ENCODE peak calls at places on chromosomes 16 and 17, in nine cellular contexts. H is HS-5; M is gastrocnemius medialis; W is lower lobe of right lung; T is WTC11; O is posterior cingulate gyrus; E is coronary artery; Y is stimulated activated CD8-positive, alpha-beta memory T cell treated with anti-CD3 and anti-CD28 coated beads, Interleukin-15, amount 100 ng/mL, for 48 hours; R is EL. U is an unnamed sample.

GRCh38 chr16:4093495-4094137 is 22.6 kb downstream of the ADCY9 start:
- DNase-seq in Y (no peak), T (no peak), R (no peak), E (peak), W (peak), M (peak), O (no peak), H (no peak), U (no peak)

GRCh38 chr16:47713225-47713595 is 252.1 kb downstream of the PHKB start:
- DNase-seq in W (no peak), O (no peak), T (no peak), Y (peak), M (no peak), R (peak), E (no peak), H (no peak), U (no peak)

GRCh38 chr16:88062341-88062861 is 111.2 kb downstream of the BANP start:
- DNase-seq in T (no peak), M (peak), O (no peak), H (no peak), W (peak), E (peak), R (peak), Y (no peak), U (peak)

GRCh38 chr17:12318614-12319266 is 298.1 kb downstream of the MAP2K4 start:
- DNase-seq in O (no peak), H (no peak), Y (no peak), E (no peak), R (no peak), W (no peak), M (no peak), T (no peak), U (no peak)

GRCh38 chr16:81778861-81779539 is at the start of gene PLCG2:
- DNase-seq in Y (peak), R (peak), W (peak), M (peak), O (no peak), E (no peak), H (no peak), T (peak), U (peak)

GRCh38 chr17:58468944-58469343 is 19.3 kb downstream of the HSF5 start:
- DNase-seq in Y (no peak), O (no peak), R (no peak), T (no peak), M (no peak), E (no peak), W (no peak), H (no peak), U (no peak)

GRCh38 chr16:78122774-78123315 is 23.4 kb downstream of the WWOX start:
- DNase-seq in M (no peak), Y (no peak), R (peak), W (no peak), E (no peak), H (peak), O (no peak), T (no peak), U (peak)

GRCh38 chr16:89707695-89708094 is 6.2 kb upstream of the SPATA2L start:
- DNase-seq in W (no peak), R (no peak), H (no peak), T (no peak), Y (no peak), M (no peak), O (no peak), E (no peak), U (no peak)

GRCh38 chr17:35809855-35810461 is 674 bp downstream of the TAF15 start:
- DNase-seq in M (no peak), H (no peak), W (no peak), R (no peak), E (peak), Y (no peak), T (no peak), O (no peak), U (no peak)

GRCh38 chr16:84220851-84221250 is 19.0 kb downstream of the KCNG4 start:
- DNase-seq in O (no peak), T (no peak), H (no peak), R (peak), E (no peak), Y (no peak), W (no peak), M (no peak), U (no peak)

GRCh38 chr16:84827131-84827574 is 7.4 kb downstream of the CRISPLD2 start:
- DNase-seq in W (no peak), H (no peak), E (no peak), R (peak), O (no peak), M (peak), T (no peak), Y (no peak), U (no peak)

GRCh38 chr16:57391308-57391699 is 13.3 kb upstream of the CCL17 start:
- DNase-seq in Y (no peak), E (no peak), W (no peak), M (no peak), R (no peak), O (no peak), T (no peak), H (no peak), U (no peak)

GRCh38 chr16:50196736-50197135 is 43.6 kb downstream of the TENT4B start:
- DNase-seq in O (no peak), H (no peak), T (no peak), Y (no peak), W (no peak), E (no peak), R (peak), M (no peak), U (no peak)

GRCh38 chr17:66345264-66345663 is 42.9 kb downstream of the PRKCA start:
- DNase-seq in M (no peak), E (no peak), R (no peak), T (no peak), W (no peak), O (no peak), Y (no peak), H (no peak), U (no peak)

GRCh38 chr17:49861150-49861884 is 13.4 kb upstream of the TAC4 start:
- DNase-seq in O (peak), W (no peak), E (no peak), T (no peak), Y (peak), H (peak), R (peak), M (no peak), U (peak)

GRCh38 chr17:3710951-3711383 is 12.7 kb upstream of the HASPIN start:
- DNase-seq in O (no peak), R (peak), E (no peak), M (no peak), H (no peak), T (no peak), W (no peak), Y (peak), U (no peak)